ENCODE peak calls at places on chromosome 12, in five cellular contexts. I is putamen, K is A549, H is gastrocnemius medialis, D is DMS53. C is an unnamed sample.

GRCh38 chr12:127125607-127126259 is 1141.2 kb upstream of the TMEM132C start:
- DNase-seq in I (no peak), K (peak), H (no peak), D (peak), C (peak)

GRCh38 chr12:34048714-34049113 is 26.4 kb downstream of the ALG10 start:
- DNase-seq in I (no peak), K (peak), H (no peak), D (no peak), C (no peak)

GRCh38 chr12:88996389-88996788 is 355.9 kb downstream of the DUSP6 start:
- DNase-seq in I (no peak), K (no peak), H (no peak), D (no peak), C (no peak)

GRCh38 chr12:130031571-130032189 is 127.9 kb upstream of the TMEM132D start:
- DNase-seq in I (peak), K (peak), H (no peak), D (peak), C (peak)

GRCh38 chr12:1779783-1780182 is 40.6 kb upstream of the LRTM2 start:
- DNase-seq in I (peak), K (no peak), H (no peak), D (no peak), C (peak)

GRCh38 chr12:48986720-48987291 is 8.7 kb downstream of the WNT1 start:
- DNase-seq in I (no peak), K (no peak), H (no peak), D (no peak), C (no peak)

GRCh38 chr12:110661337-110661972 is 27.5 kb downstream of the HVCN1 start:
- DNase-seq in I (no peak), K (no peak), H (peak), D (no peak), C (no peak)

GRCh38 chr12:84727964-84728363 is 184.6 kb downstream of the SLC6A15 start:
- DNase-seq in I (no peak), K (no peak), H (no peak), D (peak), C (peak)

GRCh38 chr12:9944404-9944803 is 12.2 kb upstream of the CLEC2A start:
- DNase-seq in I (no peak), K (no peak), H (no peak), D (peak), C (no peak)

GRCh38 chr12:71152838-71153237 is 5.0 kb downstream of the TSPAN8 start:
- DNase-seq in I (no peak), K (no peak), H (no peak), D (no peak), C (no peak)

C was measured in GM23248.